ENCODE peak calls at places on chromosomes 7 and 10, in nine cellular contexts. X, U, K, Q, E, S, Z, L and O are unnamed samples.

GRCh38 chr10:71274901-71275796 is 43.9 kb upstream of the SLC29A3 start:
- DNase-seq in X (no peak), L (no peak), Q (no peak), K (no peak), S (no peak), Z (no peak), E (no peak), U (no peak), O (peak)

GRCh38 chr10:20890491-20891337 is 6.4 kb downstream of the NEBL start:
- DNase-seq in Z (no peak), S (no peak), E (no peak), K (no peak), X (no peak), U (no peak), Q (no peak), L (no peak), O (no peak)

GRCh38 chr10:44383749-44384600 is 922 bp downstream of the CXCL12 start:
- DNase-seq in X (no peak), E (no peak), K (no peak), S (peak), L (peak), Z (no peak), Q (no peak), U (peak), O (no peak)

GRCh38 chr10:79025113-79025832 is 43.5 kb upstream of the ZMIZ1 start:
- DNase-seq in Z (no peak), K (peak), E (no peak), X (peak), L (no peak), Q (peak), U (no peak), S (peak), O (no peak)

GRCh38 chr7:100801833-100802568 is 25.3 kb downstream of the EPHB4 start:
- DNase-seq in Q (no peak), S (no peak), X (no peak), K (peak), E (peak), U (peak), Z (no peak), L (no peak), O (peak)

GRCh38 chr7:118289476-118289875 is 65.0 kb downstream of the ANKRD7 start:
- DNase-seq in U (no peak), E (no peak), K (no peak), X (no peak), S (no peak), L (no peak), Q (no peak), Z (no peak), O (no peak)

GRCh38 chr10:70889291-70889690 is 926 bp upstream of the PCBD1 start:
- DNase-seq in Q (no peak), Z (no peak), U (no peak), L (no peak), S (no peak), X (no peak), E (no peak), K (no peak), O (no peak)

GRCh38 chr10:114697061-114697598 is 39.1 kb upstream of the ABLIM1 start:
- DNase-seq in E (peak), Z (no peak), K (peak), S (peak), Q (no peak), U (no peak), X (no peak), L (no peak), O (no peak)

GRCh38 chr7:50679218-50680007 is 103.3 kb downstream of the GRB10 start:
- DNase-seq in X (peak), S (no peak), Q (peak), K (no peak), E (no peak), Z (no peak), U (no peak), L (peak), O (peak)

GRCh38 chr7:131385039-131385605 is 57.4 kb downstream of the MKLN1 start:
- DNase-seq in U (no peak), S (no peak), K (no peak), E (no peak), L (no peak), Z (no peak), X (no peak), Q (no peak), O (no peak)

GRCh38 chr10:124339119-124339807 is 79.5 kb downstream of the OAT start:
- DNase-seq in L (no peak), Z (no peak), E (no peak), U (peak), K (no peak), Q (no peak), X (peak), S (no peak), O (no peak)

GRCh38 chr10:122499012-122499411 is 37.7 kb downstream of the HTRA1 start:
- DNase-seq in K (no peak), U (no peak), Q (no peak), Z (no peak), S (no peak), X (no peak), L (no peak), E (no peak), O (no peak)

GRCh38 chr10:61836888-61837747 is 64.4 kb upstream of the ARID5B start:
- DNase-seq in L (no peak), U (no peak), Z (no peak), Q (peak), K (no peak), X (no peak), E (no peak), S (no peak), O (no peak)

GRCh38 chr10:133350283-133350949 is 3.2 kb downstream of the PRAP1 start:
- DNase-seq in E (no peak), U (no peak), Z (no peak), L (no peak), Q (no peak), K (no peak), S (no peak), X (no peak), O (no peak)

GRCh38 chr10:116669832-116670644 is 49.3 kb downstream of the PNLIPRP2 start:
- DNase-seq in Q (peak), Z (no peak), U (no peak), S (peak), K (no peak), X (no peak), E (no peak), L (no peak), O (no peak)

GRCh38 chr10:80462277-80462985 is 8.3 kb downstream of the TSPAN14 start:
- DNase-seq in L (no peak), K (no peak), Q (no peak), Z (no peak), X (no peak), S (no peak), E (no peak), U (no peak), O (no peak)

GRCh38 chr10:71975087-71975890 is 11.1 kb downstream of the CHST3 start:
- DNase-seq in Z (no peak), L (no peak), X (no peak), S (peak), K (no peak), U (no peak), E (peak), Q (no peak), O (no peak)

GRCh38 chr10:70758757-70759514 is 26.2 kb downstream of the TBATA start:
- DNase-seq in E (peak), X (peak), K (peak), U (no peak), Q (peak), S (peak), Z (peak), L (peak), O (peak)

GRCh38 chr7:90597527-90597871 is 1.4 kb downstream of the CDK14 start:
- DNase-seq in Q (no peak), K (no peak), L (no peak), X (no peak), E (no peak), Z (no peak), U (no peak), S (no peak), O (no peak)

GRCh38 chr7:7321681-7322080 is 139.3 kb downstream of the C1GALT1 start:
- DNase-seq in Q (no peak), L (peak), K (no peak), Z (no peak), S (no peak), E (no peak), X (no peak), U (no peak), O (peak)

GRCh38 chr10:132149261-132149660 is 37.5 kb upstream of the DPYSL4 start:
- DNase-seq in L (no peak), E (no peak), S (no peak), Q (no peak), Z (no peak), U (no peak), K (no peak), X (no peak), O (no peak)

GRCh38 chr10:124864421-124865193 is 63.0 kb downstream of the ABRAXAS2 start:
- DNase-seq in U (no peak), S (no peak), Z (no peak), E (no peak), X (no peak), L (no peak), Q (no peak), K (peak), O (no peak)

GRCh38 chr7:114703677-114704076 is 218.2 kb upstream of the MDFIC start:
- DNase-seq in K (no peak), E (peak), X (no peak), L (no peak), Q (no peak), Z (no peak), U (no peak), S (no peak), O (no peak)

GRCh38 chr10:31278279-31278941 is 40.6 kb upstream of the ZEB1 start:
- DNase-seq in E (no peak), Q (no peak), S (no peak), L (no peak), X (no peak), U (no peak), K (no peak), Z (no peak), O (no peak)